ENCODE peak calls at places on chromosome 6, in four cellular contexts. One of them, this sample, is unnamed.

GRCh38 chr6:159203304-159204005 is 34.3 kb downstream of the FNDC1 start:
- DNase-seq in stimulated activated CD8-positive, alpha-beta memory T cell treated with anti-CD3 and anti-CD28 coated beads, Interleukin-2, amount 100 ng/mL, for 48 hours: no peak
- DNase-seq in HepG2: no peak
- DNase-seq in GM23338: no peak
- DNase-seq in this sample: no peak

GRCh38 chr6:22071655-22072054 is 225.2 kb downstream of the PRL start:
- DNase-seq in GM23338: peak; percentile 59
- DNase-seq in HepG2: no peak
- DNase-seq in stimulated activated CD8-positive, alpha-beta memory T cell treated with anti-CD3 and anti-CD28 coated beads, Interleukin-2, amount 100 ng/mL, for 48 hours: no peak
- DNase-seq in this sample: no peak

GRCh38 chr6:159654483-159655098 is 38.5 kb downstream of the SOD2 start:
- DNase-seq in GM23338: peak; percentile 87
- DNase-seq in HepG2: peak; percentile 65
- DNase-seq in stimulated activated CD8-positive, alpha-beta memory T cell treated with anti-CD3 and anti-CD28 coated beads, Interleukin-2, amount 100 ng/mL, for 48 hours: no peak
- DNase-seq in this sample: peak; percentile 43

GRCh38 chr6:147201885-147202515 is 2.2 kb upstream of the STXBP5 start:
- DNase-seq in stimulated activated CD8-positive, alpha-beta memory T cell treated with anti-CD3 and anti-CD28 coated beads, Interleukin-2, amount 100 ng/mL, for 48 hours: no peak
- DNase-seq in HepG2: peak; percentile 59
- DNase-seq in GM23338: peak; percentile 73
- DNase-seq in this sample: no peak

GRCh38 chr6:146544783-146545182 is 1.1 kb downstream of the RAB32 start:
- DNase-seq in HepG2: no peak
- DNase-seq in stimulated activated CD8-positive, alpha-beta memory T cell treated with anti-CD3 and anti-CD28 coated beads, Interleukin-2, amount 100 ng/mL, for 48 hours: no peak
- DNase-seq in GM23338: no peak
- DNase-seq in this sample: no peak

GRCh38 chr6:44234101-44235090 is 11.0 kb downstream of the SLC29A1 start:
- DNase-seq in stimulated activated CD8-positive, alpha-beta memory T cell treated with anti-CD3 and anti-CD28 coated beads, Interleukin-2, amount 100 ng/mL, for 48 hours: no peak
- DNase-seq in GM23338: peak; percentile 91
- DNase-seq in HepG2: peak; percentile 78
- DNase-seq in this sample: peak; percentile 61

GRCh38 chr6:100445512-100445911 is 19.2 kb downstream of the SIM1 start:
- DNase-seq in GM23338: no peak
- DNase-seq in stimulated activated CD8-positive, alpha-beta memory T cell treated with anti-CD3 and anti-CD28 coated beads, Interleukin-2, amount 100 ng/mL, for 48 hours: no peak
- DNase-seq in HepG2: no peak
- DNase-seq in this sample: no peak

GRCh38 chr6:139581485-139581865 is 207.0 kb upstream of the CITED2 start:
- DNase-seq in GM23338: no peak
- DNase-seq in HepG2: no peak
- DNase-seq in stimulated activated CD8-positive, alpha-beta memory T cell treated with anti-CD3 and anti-CD28 coated beads, Interleukin-2, amount 100 ng/mL, for 48 hours: no peak
- DNase-seq in this sample: no peak

GRCh38 chr6:43278524-43279078 is 19.5 kb upstream of the SLC22A7 start:
- DNase-seq in HepG2: peak; percentile 81
- DNase-seq in stimulated activated CD8-positive, alpha-beta memory T cell treated with anti-CD3 and anti-CD28 coated beads, Interleukin-2, amount 100 ng/mL, for 48 hours: no peak
- DNase-seq in GM23338: no peak
- DNase-seq in this sample: peak; percentile 98

This sample was measured in small intestine.